ENCODE peak calls at places on chromosomes 2 and 18, in four cellular contexts. E, W, X and O are unnamed samples.

GRCh38 chr2:233040571-233040970 is 8.1 kb downstream of the NEU2 start:
- DNase-seq in W (no peak), X (no peak), E (no peak), O (no peak)

GRCh38 chr2:101018934-101019333 is 16.8 kb downstream of the RPL31 start:
- DNase-seq in X (no peak), E (no peak), W (no peak), O (no peak)

GRCh38 chr2:10231551-10232085 is 71.1 kb upstream of the HPCAL1 start:
- DNase-seq in X (no peak), E (no peak), W (no peak), O (no peak)

GRCh38 chr2:63598971-63599370 is 10.2 kb downstream of the MDH1 start:
- DNase-seq in W (no peak), X (no peak), E (no peak), O (no peak)

GRCh38 chr2:36562973-36563532 is 34.9 kb downstream of the FEZ2 start:
- DNase-seq in X (no peak), W (no peak), E (no peak), O (no peak)

GRCh38 chr2:73903313-73903712 is 10.5 kb downstream of the ACTG2 start:
- DNase-seq in E (no peak), X (no peak), W (no peak), O (no peak)

GRCh38 chr2:202687276-202687675 is 52.5 kb downstream of the FAM117B start:
- DNase-seq in E (no peak), W (no peak), X (no peak), O (no peak)

GRCh38 chr2:108351889-108352288 is 25.9 kb upstream of the SULT1C4 start:
- DNase-seq in E (no peak), W (no peak), X (no peak), O (peak; percentile 9)

GRCh38 chr2:56206250-56206649 is 22.5 kb downstream of the CCDC85A start:
- DNase-seq in W (no peak), E (no peak), X (no peak), O (no peak)

GRCh38 chr2:180573951-180574350 is 406.5 kb upstream of the UBE2E3 start:
- DNase-seq in X (peak; percentile 72), E (no peak), W (no peak), O (no peak)

GRCh38 chr2:72128843-72129227 is 18.8 kb downstream of the CYP26B1 start:
- DNase-seq in X (no peak), W (no peak), E (no peak), O (no peak)

DNA sequence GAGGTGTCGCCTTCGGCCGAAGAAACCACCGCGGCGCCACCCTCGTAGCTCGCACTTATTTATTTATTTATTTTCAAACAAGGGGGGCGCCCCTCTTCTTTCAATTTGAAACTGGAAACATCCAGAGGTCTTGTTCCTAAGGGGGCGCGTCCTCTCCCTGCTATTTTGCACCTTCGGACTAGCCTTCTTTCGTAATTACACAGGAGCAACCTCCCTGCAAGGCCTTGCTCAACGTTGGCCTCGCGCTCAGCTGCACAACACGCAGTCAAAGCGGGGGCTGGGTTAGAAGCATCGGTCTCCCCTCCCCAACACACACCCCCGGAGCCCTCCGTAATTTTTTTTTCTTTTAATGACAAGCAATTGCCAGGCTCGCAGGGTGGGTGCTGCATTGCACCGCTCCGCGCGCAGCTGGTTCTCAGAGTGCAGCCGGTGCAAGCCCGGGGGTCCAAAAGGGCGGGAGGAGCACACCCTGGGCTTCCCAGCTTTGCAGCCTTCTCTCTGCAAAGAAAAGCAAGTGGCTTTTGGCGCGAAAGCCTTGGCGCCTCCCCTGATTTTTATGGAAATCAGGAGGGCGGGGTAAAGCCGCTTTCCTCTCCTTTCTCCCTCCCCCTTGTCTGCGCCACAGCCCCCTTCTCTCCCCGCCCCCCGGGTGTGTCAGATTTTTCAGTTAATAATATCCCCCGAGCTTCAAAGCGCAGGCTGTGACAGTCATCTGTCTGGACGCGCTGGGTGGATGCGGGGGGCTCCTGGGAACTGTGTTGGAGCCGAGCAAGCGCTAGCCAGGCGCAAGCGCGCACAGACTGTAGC is at the start of gene MYCN:
- DNase-seq in W (no peak), X (no peak), E (no peak), O (peak; percentile 5)
- TF ChIP-seq REST in W (no peak), X (no peak), E (no peak), O (no peak)

GRCh38 chr2:57516740-57517340 is 529.8 kb upstream of the VRK2 start:
- DNase-seq in X (peak; percentile 41), W (peak; percentile 7), E (peak; percentile 36), O (peak; percentile 15)
- TF ChIP-seq CTCF in X (no peak), W (peak; percentile 38), E (peak; percentile 40), O (peak; percentile 18)

GRCh38 chr18:36953047-36953446 is 124.1 kb downstream of the KIAA1328 start:
- DNase-seq in X (no peak), W (no peak), E (no peak), O (no peak)
- TF ChIP-seq REST in X (no peak), W (no peak), E (no peak), O (no peak)

DNA sequence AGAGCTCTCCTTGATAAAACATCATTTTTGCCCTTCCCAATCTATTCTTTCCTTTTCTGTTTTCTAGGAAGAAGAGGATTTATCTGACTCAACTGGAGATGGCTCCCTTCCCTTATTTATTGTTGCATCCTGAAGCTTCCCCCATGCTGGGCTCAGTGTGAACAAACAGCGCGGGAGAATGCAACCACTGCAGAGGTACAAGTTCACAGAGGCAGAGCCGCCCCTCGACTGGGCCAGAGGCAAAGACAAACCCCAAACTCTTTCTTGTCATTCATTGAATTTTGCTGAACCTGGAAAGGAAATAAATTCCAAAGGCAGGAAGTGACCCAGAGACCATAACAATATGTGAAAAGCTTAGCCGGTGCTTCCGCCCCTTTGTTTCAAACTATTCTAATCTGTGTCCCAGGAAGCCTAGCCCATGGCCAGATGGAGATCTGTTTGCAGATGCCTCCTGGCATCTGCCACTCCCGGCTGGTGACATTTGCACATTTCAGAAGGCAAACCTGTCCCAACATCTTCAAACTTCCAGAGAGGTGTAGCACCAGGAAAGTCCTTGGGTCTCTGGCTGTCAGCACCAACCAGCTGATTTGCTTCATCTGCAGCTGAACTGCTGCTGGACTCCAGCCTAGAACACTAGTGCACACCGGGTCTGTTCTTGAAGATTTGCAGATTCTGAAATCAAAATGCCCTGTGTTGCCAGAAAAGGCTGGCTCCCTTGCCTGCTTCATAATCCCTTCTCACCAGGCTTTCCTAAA is 79.4 kb upstream of the MAP4K3 start:
- DNase-seq in E (no peak), W (no peak), X (no peak), O (no peak)
- TF ChIP-seq CTCF in E (no peak), W (no peak), X (no peak), O (no peak)

GRCh38 chr2:84314250-84314649 is 144.8 kb downstream of the SUCLG1 start:
- DNase-seq in W (no peak), E (no peak), X (no peak), O (no peak)

GRCh38 chr2:84319566-84319965 is 139.5 kb downstream of the SUCLG1 start:
- DNase-seq in E (no peak), X (no peak), W (no peak), O (no peak)

GRCh38 chr2:84309281-84309680 is 149.8 kb downstream of the SUCLG1 start:
- DNase-seq in X (no peak), W (no peak), E (no peak), O (no peak)

GRCh38 chr2:84317135-84317534 is 141.9 kb downstream of the SUCLG1 start:
- DNase-seq in W (no peak), E (no peak), X (no peak), O (no peak)

DNA sequence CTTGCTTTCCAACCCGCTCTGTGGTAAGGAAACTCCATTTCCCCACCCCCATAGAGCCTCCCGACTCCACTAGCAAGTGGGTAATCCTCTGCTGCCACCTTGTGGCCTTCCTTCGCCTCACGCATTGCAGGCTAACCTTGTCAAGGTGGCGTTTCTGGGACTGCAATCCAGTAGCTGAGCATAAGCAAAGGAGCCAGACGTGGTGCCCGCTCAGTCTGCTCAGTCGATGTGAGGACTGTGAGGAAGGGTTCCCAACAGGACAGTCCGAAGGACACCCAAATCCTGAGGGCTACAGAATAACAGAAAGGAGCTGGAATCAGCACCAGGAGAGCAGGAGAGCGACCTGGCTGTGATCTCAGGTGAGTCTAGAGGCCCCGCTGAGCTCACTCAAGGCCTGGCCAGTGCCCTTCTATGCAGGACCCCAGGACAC is 144.2 kb downstream of the SUCLG1 start:
- DNase-seq in W (peak; percentile 15), E (peak; percentile 75), X (peak; percentile 75), O (peak; percentile 78)
- TF ChIP-seq REST in W (peak; percentile 36), E (no peak), X (no peak), O (peak; percentile 74)

GRCh38 chr2:106882658-106883057 is 3.3 kb downstream of the ST6GAL2 start:
- DNase-seq in W (no peak), X (no peak), E (no peak), O (no peak)

GRCh38 chr2:106878206-106878605 is 7.8 kb downstream of the ST6GAL2 start:
- DNase-seq in W (no peak), X (no peak), E (no peak), O (no peak)

GRCh38 chr2:106876699-106877098 is 9.3 kb downstream of the ST6GAL2 start:
- DNase-seq in X (no peak), E (no peak), W (no peak), O (no peak)
- TF ChIP-seq CTCF in X (no peak), E (no peak), W (no peak), O (no peak)

GRCh38 chr2:189762229-189762550 is 402 bp downstream of the OSGEPL1 start:
- DNase-seq in W (no peak), X (no peak), E (no peak), O (no peak)

GRCh38 chr2:189763908-189764661 is 1.5 kb upstream of the OSGEPL1 start:
- DNase-seq in W (no peak), X (no peak), E (no peak), O (no peak)

DNA sequence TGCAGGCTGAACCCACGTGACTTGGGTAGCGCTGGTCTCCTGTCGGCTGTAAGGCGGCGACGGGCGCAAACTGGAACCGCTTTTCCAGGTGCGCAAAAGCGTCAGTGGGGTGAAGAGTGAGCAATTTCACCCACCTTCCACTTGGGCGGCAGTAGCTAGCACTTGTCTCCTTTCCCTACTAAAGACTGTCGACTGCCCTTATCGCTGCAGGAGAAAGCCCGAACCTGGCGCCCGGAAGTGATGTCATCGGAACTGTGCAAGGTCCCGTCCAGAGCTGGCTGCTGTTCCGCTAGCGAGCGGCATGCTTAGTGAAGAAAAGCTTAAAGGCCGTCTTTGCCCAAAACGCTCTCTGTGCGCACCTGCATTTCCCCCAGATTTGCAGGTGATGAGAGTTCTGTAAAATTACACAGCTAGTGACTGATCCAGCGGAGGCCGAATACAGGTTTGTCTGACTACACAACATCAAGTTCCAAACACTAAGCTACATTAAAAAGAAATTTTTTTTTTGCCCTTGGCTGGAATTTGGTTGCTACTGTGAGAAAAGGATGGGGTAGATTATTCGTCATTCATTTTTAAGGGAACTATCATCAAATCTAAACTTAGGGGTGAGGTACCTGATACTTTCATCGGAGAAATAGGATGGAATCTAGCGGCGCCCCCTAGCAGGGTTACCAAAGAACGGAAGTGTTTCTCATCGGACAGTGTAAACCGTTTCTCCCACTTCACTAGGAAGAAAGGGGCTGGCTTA is at the start of gene OSGEPL1:
- DNase-seq in E (peak; percentile 76), X (peak; percentile 96), W (peak; percentile 87), O (peak; percentile 89)
- TF ChIP-seq REST in E (no peak), X (no peak), W (no peak), O (no peak)